ENCODE peak calls at places on chromosomes 11 and 22, in six cellular contexts. C, W, B, F, J and M are unnamed samples.

GRCh38 chr11:62614275-62614674 is 1.2 kb downstream of the ROM1 start:
- DNase-seq in F (no peak), J (no peak), W (peak), C (peak), B (no peak), M (no peak)

GRCh38 chr22:35540600-35541253 is at the start of gene RASD2:
- DNase-seq in F (no peak), J (no peak), B (peak), C (no peak), W (peak), M (no peak)

GRCh38 chr11:64655901-64656601 is 65.0 kb downstream of the SLC22A12 start:
- DNase-seq in F (no peak), W (no peak), B (no peak), J (no peak), C (no peak), M (no peak)

GRCh38 chr11:95450547-95451123 is 219.6 kb upstream of the SESN3 start:
- DNase-seq in C (peak), W (peak), F (no peak), B (no peak), J (no peak), M (no peak)

GRCh38 chr11:65115361-65116082 is 2.0 kb downstream of the ZNHIT2 start:
- DNase-seq in J (no peak), B (peak), F (no peak), C (no peak), W (no peak), M (no peak)

GRCh38 chr11:71459767-71460320 is 6.8 kb downstream of the NADSYN1 start:
- DNase-seq in C (no peak), B (no peak), F (no peak), J (no peak), W (no peak), M (no peak)

GRCh38 chr11:19753451-19754041 is 40.9 kb downstream of the NAV2 start:
- DNase-seq in C (peak), B (no peak), W (peak), J (no peak), F (peak), M (no peak)

GRCh38 chr22:39574779-39575551 is 4.4 kb downstream of the CACNA1I start:
- DNase-seq in F (no peak), B (peak), J (no peak), C (peak), W (peak), M (peak)

GRCh38 chr11:67435031-67435726 is 2.3 kb downstream of the PTPRCAP start:
- DNase-seq in C (no peak), B (peak), W (no peak), J (no peak), F (no peak), M (no peak)

GRCh38 chr22:48783821-48784266 is 1043.8 kb downstream of the BRD1 start:
- DNase-seq in J (no peak), C (no peak), F (no peak), W (no peak), B (no peak), M (no peak)

GRCh38 chr11:121048464-121049233 is 24.7 kb downstream of the TBCEL start:
- DNase-seq in W (peak), C (peak), J (no peak), F (no peak), B (no peak), M (no peak)

GRCh38 chr11:60872124-60872951 is 5.0 kb downstream of the ZP1 start:
- DNase-seq in C (peak), W (peak), B (peak), F (peak), J (no peak), M (no peak)

GRCh38 chr11:23403210-23404185 is 543.2 kb upstream of the CCDC179 start:
- DNase-seq in C (no peak), F (peak), W (no peak), B (no peak), J (no peak), M (no peak)